ENCODE peak calls at places on chromosomes 2 and 18, in six cellular contexts. One of them, this sample, is unnamed.

GRCh38 chr2:202113571-202114142 is 40.6 kb downstream of the KIAA2012 start:
- DNase-seq in CD4-positive, alpha-beta T cell: no peak
- DNase-seq in CD8-positive, alpha-beta T cell: no peak
- DNase-seq in stimulated activated CD4-positive, alpha-beta T cell treated with anti-CD3 and anti-CD28 coated beads, Interleukin-4, amount 100 ng/mL, for 4 hours: no peak
- DNase-seq in prostate gland: peak
- DNase-seq in D721Med: no peak
- DNase-seq in this sample: no peak

GRCh38 chr2:44638649-44639048 is 276.9 kb downstream of the CAMKMT start:
- DNase-seq in D721Med: no peak
- DNase-seq in stimulated activated CD4-positive, alpha-beta T cell treated with anti-CD3 and anti-CD28 coated beads, Interleukin-4, amount 100 ng/mL, for 4 hours: no peak
- DNase-seq in CD4-positive, alpha-beta T cell: no peak
- DNase-seq in prostate gland: no peak
- DNase-seq in CD8-positive, alpha-beta T cell: no peak
- DNase-seq in this sample: no peak

GRCh38 chr2:128276878-128277675 is 41.6 kb downstream of the HS6ST1 start:
- DNase-seq in CD4-positive, alpha-beta T cell: no peak
- DNase-seq in CD8-positive, alpha-beta T cell: no peak
- DNase-seq in stimulated activated CD4-positive, alpha-beta T cell treated with anti-CD3 and anti-CD28 coated beads, Interleukin-4, amount 100 ng/mL, for 4 hours: no peak
- DNase-seq in D721Med: no peak
- DNase-seq in prostate gland: no peak
- DNase-seq in this sample: no peak

GRCh38 chr2:120707816-120708215 is 27.9 kb upstream of the GLI2 start:
- DNase-seq in D721Med: no peak
- DNase-seq in CD4-positive, alpha-beta T cell: no peak
- DNase-seq in prostate gland: no peak
- DNase-seq in stimulated activated CD4-positive, alpha-beta T cell treated with anti-CD3 and anti-CD28 coated beads, Interleukin-4, amount 100 ng/mL, for 4 hours: no peak
- DNase-seq in CD8-positive, alpha-beta T cell: no peak
- DNase-seq in this sample: no peak

GRCh38 chr2:220949476-220949875 is 622.6 kb downstream of the EPHA4 start:
- DNase-seq in prostate gland: no peak
- DNase-seq in stimulated activated CD4-positive, alpha-beta T cell treated with anti-CD3 and anti-CD28 coated beads, Interleukin-4, amount 100 ng/mL, for 4 hours: no peak
- DNase-seq in CD8-positive, alpha-beta T cell: no peak
- DNase-seq in D721Med: no peak
- DNase-seq in CD4-positive, alpha-beta T cell: no peak
- DNase-seq in this sample: no peak

GRCh38 chr2:237766334-237766733 is 32.2 kb upstream of the RBM44 start:
- DNase-seq in stimulated activated CD4-positive, alpha-beta T cell treated with anti-CD3 and anti-CD28 coated beads, Interleukin-4, amount 100 ng/mL, for 4 hours: no peak
- DNase-seq in D721Med: no peak
- DNase-seq in prostate gland: no peak
- DNase-seq in CD4-positive, alpha-beta T cell: no peak
- DNase-seq in CD8-positive, alpha-beta T cell: no peak
- DNase-seq in this sample: no peak

GRCh38 chr2:23690421-23691105 is 236.4 kb downstream of the ATAD2B start:
- DNase-seq in D721Med: no peak
- DNase-seq in CD4-positive, alpha-beta T cell: no peak
- DNase-seq in prostate gland: no peak
- DNase-seq in stimulated activated CD4-positive, alpha-beta T cell treated with anti-CD3 and anti-CD28 coated beads, Interleukin-4, amount 100 ng/mL, for 4 hours: no peak
- DNase-seq in CD8-positive, alpha-beta T cell: no peak
- DNase-seq in this sample: no peak

GRCh38 chr2:37644191-37644590 is 27.3 kb downstream of the CDC42EP3 start:
- DNase-seq in stimulated activated CD4-positive, alpha-beta T cell treated with anti-CD3 and anti-CD28 coated beads, Interleukin-4, amount 100 ng/mL, for 4 hours: no peak
- DNase-seq in CD4-positive, alpha-beta T cell: no peak
- DNase-seq in prostate gland: no peak
- DNase-seq in CD8-positive, alpha-beta T cell: no peak
- DNase-seq in D721Med: no peak
- DNase-seq in this sample: no peak

GRCh38 chr2:66428986-66429612 is 5.8 kb upstream of the MEIS1 start:
- DNase-seq in CD4-positive, alpha-beta T cell: no peak
- DNase-seq in prostate gland: peak
- DNase-seq in D721Med: no peak
- DNase-seq in CD8-positive, alpha-beta T cell: no peak
- DNase-seq in stimulated activated CD4-positive, alpha-beta T cell treated with anti-CD3 and anti-CD28 coated beads, Interleukin-4, amount 100 ng/mL, for 4 hours: no peak
- DNase-seq in this sample: no peak

GRCh38 chr2:121128741-121129659 is 156.0 kb downstream of the TFCP2L1 start:
- DNase-seq in CD8-positive, alpha-beta T cell: no peak
- DNase-seq in D721Med: no peak
- DNase-seq in stimulated activated CD4-positive, alpha-beta T cell treated with anti-CD3 and anti-CD28 coated beads, Interleukin-4, amount 100 ng/mL, for 4 hours: no peak
- DNase-seq in CD4-positive, alpha-beta T cell: no peak
- DNase-seq in prostate gland: peak
- DNase-seq in this sample: no peak

GRCh38 chr18:35122586-35123224 is 81.5 kb downstream of the MAPRE2 start:
- DNase-seq in D721Med: no peak
- DNase-seq in CD8-positive, alpha-beta T cell: no peak
- DNase-seq in stimulated activated CD4-positive, alpha-beta T cell treated with anti-CD3 and anti-CD28 coated beads, Interleukin-4, amount 100 ng/mL, for 4 hours: peak
- DNase-seq in prostate gland: no peak
- DNase-seq in CD4-positive, alpha-beta T cell: no peak
- DNase-seq in this sample: no peak

GRCh38 chr18:51151185-51151567 is 46.3 kb downstream of the MEX3C start:
- DNase-seq in D721Med: no peak
- DNase-seq in CD8-positive, alpha-beta T cell: no peak
- DNase-seq in stimulated activated CD4-positive, alpha-beta T cell treated with anti-CD3 and anti-CD28 coated beads, Interleukin-4, amount 100 ng/mL, for 4 hours: no peak
- DNase-seq in CD4-positive, alpha-beta T cell: no peak
- DNase-seq in prostate gland: no peak
- DNase-seq in this sample: no peak

GRCh38 chr2:207688597-207688996 is 22.8 kb upstream of the CCNYL1 start:
- DNase-seq in stimulated activated CD4-positive, alpha-beta T cell treated with anti-CD3 and anti-CD28 coated beads, Interleukin-4, amount 100 ng/mL, for 4 hours: no peak
- DNase-seq in CD4-positive, alpha-beta T cell: no peak
- DNase-seq in CD8-positive, alpha-beta T cell: no peak
- DNase-seq in prostate gland: no peak
- DNase-seq in D721Med: no peak
- DNase-seq in this sample: no peak

GRCh38 chr2:88165604-88166003 is 4.5 kb upstream of the THNSL2 start:
- DNase-seq in stimulated activated CD4-positive, alpha-beta T cell treated with anti-CD3 and anti-CD28 coated beads, Interleukin-4, amount 100 ng/mL, for 4 hours: no peak
- DNase-seq in D721Med: no peak
- DNase-seq in CD4-positive, alpha-beta T cell: no peak
- DNase-seq in prostate gland: no peak
- DNase-seq in CD8-positive, alpha-beta T cell: no peak
- DNase-seq in this sample: no peak

GRCh38 chr2:222745836-222746559 is 74.5 kb downstream of the MOGAT1 start:
- DNase-seq in CD8-positive, alpha-beta T cell: no peak
- DNase-seq in D721Med: no peak
- DNase-seq in CD4-positive, alpha-beta T cell: no peak
- DNase-seq in prostate gland: peak
- DNase-seq in stimulated activated CD4-positive, alpha-beta T cell treated with anti-CD3 and anti-CD28 coated beads, Interleukin-4, amount 100 ng/mL, for 4 hours: no peak
- DNase-seq in this sample: no peak

GRCh38 chr18:77300579-77300978 is 50.9 kb downstream of the GALR1 start:
- DNase-seq in CD4-positive, alpha-beta T cell: no peak
- DNase-seq in prostate gland: no peak
- DNase-seq in CD8-positive, alpha-beta T cell: no peak
- DNase-seq in stimulated activated CD4-positive, alpha-beta T cell treated with anti-CD3 and anti-CD28 coated beads, Interleukin-4, amount 100 ng/mL, for 4 hours: no peak
- DNase-seq in D721Med: no peak
- DNase-seq in this sample: no peak

GRCh38 chr2:100239513-100240210 is 82.6 kb downstream of the LONRF2 start:
- DNase-seq in prostate gland: no peak
- DNase-seq in CD4-positive, alpha-beta T cell: no peak
- DNase-seq in CD8-positive, alpha-beta T cell: no peak
- DNase-seq in stimulated activated CD4-positive, alpha-beta T cell treated with anti-CD3 and anti-CD28 coated beads, Interleukin-4, amount 100 ng/mL, for 4 hours: no peak
- DNase-seq in D721Med: no peak
- DNase-seq in this sample: no peak

GRCh38 chr2:240848900-240849680 is 19.5 kb upstream of the AGXT start:
- DNase-seq in CD8-positive, alpha-beta T cell: no peak
- DNase-seq in prostate gland: no peak
- DNase-seq in CD4-positive, alpha-beta T cell: no peak
- DNase-seq in D721Med: no peak
- DNase-seq in stimulated activated CD4-positive, alpha-beta T cell treated with anti-CD3 and anti-CD28 coated beads, Interleukin-4, amount 100 ng/mL, for 4 hours: no peak
- DNase-seq in this sample: no peak

GRCh38 chr2:129103922-129104878 is 785.5 kb upstream of the HS6ST1 start:
- DNase-seq in stimulated activated CD4-positive, alpha-beta T cell treated with anti-CD3 and anti-CD28 coated beads, Interleukin-4, amount 100 ng/mL, for 4 hours: no peak
- DNase-seq in CD4-positive, alpha-beta T cell: no peak
- DNase-seq in prostate gland: no peak
- DNase-seq in D721Med: peak
- DNase-seq in CD8-positive, alpha-beta T cell: no peak
- DNase-seq in this sample: no peak

GRCh38 chr2:223674998-223675609 is 72.9 kb upstream of the SCG2 start:
- DNase-seq in CD8-positive, alpha-beta T cell: no peak
- DNase-seq in CD4-positive, alpha-beta T cell: no peak
- DNase-seq in stimulated activated CD4-positive, alpha-beta T cell treated with anti-CD3 and anti-CD28 coated beads, Interleukin-4, amount 100 ng/mL, for 4 hours: no peak
- DNase-seq in D721Med: no peak
- DNase-seq in prostate gland: no peak
- DNase-seq in this sample: no peak

GRCh38 chr18:12819822-12820221 is 64.2 kb downstream of the PTPN2 start:
- DNase-seq in CD4-positive, alpha-beta T cell: no peak
- DNase-seq in CD8-positive, alpha-beta T cell: no peak
- DNase-seq in D721Med: no peak
- DNase-seq in prostate gland: no peak
- DNase-seq in stimulated activated CD4-positive, alpha-beta T cell treated with anti-CD3 and anti-CD28 coated beads, Interleukin-4, amount 100 ng/mL, for 4 hours: no peak
- DNase-seq in this sample: no peak

GRCh38 chr2:28981016-28981441 is at the start of gene TOGARAM2:
- DNase-seq in D721Med: no peak
- DNase-seq in CD4-positive, alpha-beta T cell: no peak
- DNase-seq in prostate gland: peak
- DNase-seq in stimulated activated CD4-positive, alpha-beta T cell treated with anti-CD3 and anti-CD28 coated beads, Interleukin-4, amount 100 ng/mL, for 4 hours: no peak
- DNase-seq in CD8-positive, alpha-beta T cell: no peak
- DNase-seq in this sample: no peak

GRCh38 chr2:166154685-166155091 is 26.9 kb upstream of the SCN1A start:
- DNase-seq in CD8-positive, alpha-beta T cell: no peak
- DNase-seq in CD4-positive, alpha-beta T cell: no peak
- DNase-seq in prostate gland: no peak
- DNase-seq in stimulated activated CD4-positive, alpha-beta T cell treated with anti-CD3 and anti-CD28 coated beads, Interleukin-4, amount 100 ng/mL, for 4 hours: no peak
- DNase-seq in D721Med: no peak
- DNase-seq in this sample: no peak

GRCh38 chr18:54608008-54608642 is 17.1 kb downstream of the DYNAP start:
- DNase-seq in D721Med: no peak
- DNase-seq in CD4-positive, alpha-beta T cell: no peak
- DNase-seq in prostate gland: no peak
- DNase-seq in stimulated activated CD4-positive, alpha-beta T cell treated with anti-CD3 and anti-CD28 coated beads, Interleukin-4, amount 100 ng/mL, for 4 hours: no peak
- DNase-seq in CD8-positive, alpha-beta T cell: no peak
- DNase-seq in this sample: no peak

GRCh38 chr18:10147199-10147598 is 233.4 kb downstream of the VAPA start:
- DNase-seq in CD8-positive, alpha-beta T cell: no peak
- DNase-seq in stimulated activated CD4-positive, alpha-beta T cell treated with anti-CD3 and anti-CD28 coated beads, Interleukin-4, amount 100 ng/mL, for 4 hours: no peak
- DNase-seq in prostate gland: no peak
- DNase-seq in CD4-positive, alpha-beta T cell: no peak
- DNase-seq in D721Med: no peak
- DNase-seq in this sample: no peak

GRCh38 chr18:44536041-44536440 is 144.6 kb upstream of the SETBP1 start:
- DNase-seq in stimulated activated CD4-positive, alpha-beta T cell treated with anti-CD3 and anti-CD28 coated beads, Interleukin-4, amount 100 ng/mL, for 4 hours: no peak
- DNase-seq in CD8-positive, alpha-beta T cell: no peak
- DNase-seq in prostate gland: no peak
- DNase-seq in CD4-positive, alpha-beta T cell: no peak
- DNase-seq in D721Med: no peak
- DNase-seq in this sample: no peak

GRCh38 chr2:193584522-193584938 is 1389.8 kb upstream of the TMEFF2 start:
- DNase-seq in CD8-positive, alpha-beta T cell: no peak
- DNase-seq in D721Med: peak
- DNase-seq in CD4-positive, alpha-beta T cell: no peak
- DNase-seq in prostate gland: no peak
- DNase-seq in stimulated activated CD4-positive, alpha-beta T cell treated with anti-CD3 and anti-CD28 coated beads, Interleukin-4, amount 100 ng/mL, for 4 hours: no peak
- DNase-seq in this sample: no peak

GRCh38 chr2:43251171-43251731 is 24.8 kb upstream of the ZFP36L2 start:
- DNase-seq in D721Med: no peak
- DNase-seq in CD8-positive, alpha-beta T cell: no peak
- DNase-seq in stimulated activated CD4-positive, alpha-beta T cell treated with anti-CD3 and anti-CD28 coated beads, Interleukin-4, amount 100 ng/mL, for 4 hours: no peak
- DNase-seq in prostate gland: peak
- DNase-seq in CD4-positive, alpha-beta T cell: no peak
- DNase-seq in this sample: no peak

GRCh38 chr2:109239720-109240119 is 110.7 kb downstream of the SH3RF3 start:
- DNase-seq in D721Med: no peak
- DNase-seq in CD8-positive, alpha-beta T cell: no peak
- DNase-seq in stimulated activated CD4-positive, alpha-beta T cell treated with anti-CD3 and anti-CD28 coated beads, Interleukin-4, amount 100 ng/mL, for 4 hours: no peak
- DNase-seq in CD4-positive, alpha-beta T cell: no peak
- DNase-seq in prostate gland: no peak
- DNase-seq in this sample: no peak

GRCh38 chr2:60633615-60634014 is 80.2 kb upstream of the BCL11A start:
- DNase-seq in CD8-positive, alpha-beta T cell: no peak
- DNase-seq in stimulated activated CD4-positive, alpha-beta T cell treated with anti-CD3 and anti-CD28 coated beads, Interleukin-4, amount 100 ng/mL, for 4 hours: no peak
- DNase-seq in prostate gland: no peak
- DNase-seq in D721Med: no peak
- DNase-seq in CD4-positive, alpha-beta T cell: no peak
- DNase-seq in this sample: no peak

GRCh38 chr18:48787523-48788151 is 163.1 kb downstream of the SMAD7 start:
- DNase-seq in D721Med: no peak
- DNase-seq in stimulated activated CD4-positive, alpha-beta T cell treated with anti-CD3 and anti-CD28 coated beads, Interleukin-4, amount 100 ng/mL, for 4 hours: no peak
- DNase-seq in CD4-positive, alpha-beta T cell: no peak
- DNase-seq in CD8-positive, alpha-beta T cell: no peak
- DNase-seq in prostate gland: no peak
- DNase-seq in this sample: no peak

GRCh38 chr2:189210250-189211075 is 30.9 kb upstream of the COL5A2 start:
- DNase-seq in D721Med: no peak
- DNase-seq in stimulated activated CD4-positive, alpha-beta T cell treated with anti-CD3 and anti-CD28 coated beads, Interleukin-4, amount 100 ng/mL, for 4 hours: no peak
- DNase-seq in CD8-positive, alpha-beta T cell: no peak
- DNase-seq in prostate gland: no peak
- DNase-seq in CD4-positive, alpha-beta T cell: no peak
- DNase-seq in this sample: no peak

GRCh38 chr2:128214251-128214650 is 104.4 kb downstream of the HS6ST1 start:
- DNase-seq in D721Med: no peak
- DNase-seq in CD4-positive, alpha-beta T cell: no peak
- DNase-seq in CD8-positive, alpha-beta T cell: no peak
- DNase-seq in stimulated activated CD4-positive, alpha-beta T cell treated with anti-CD3 and anti-CD28 coated beads, Interleukin-4, amount 100 ng/mL, for 4 hours: no peak
- DNase-seq in prostate gland: no peak
- DNase-seq in this sample: no peak

GRCh38 chr2:1826188-1826905 is 82.0 kb upstream of the PXDN start:
- DNase-seq in CD4-positive, alpha-beta T cell: no peak
- DNase-seq in D721Med: no peak
- DNase-seq in prostate gland: no peak
- DNase-seq in CD8-positive, alpha-beta T cell: no peak
- DNase-seq in stimulated activated CD4-positive, alpha-beta T cell treated with anti-CD3 and anti-CD28 coated beads, Interleukin-4, amount 100 ng/mL, for 4 hours: no peak
- DNase-seq in this sample: no peak

GRCh38 chr18:74990563-74991081 is 218.3 kb downstream of the PTGR3 start:
- DNase-seq in D721Med: no peak
- DNase-seq in stimulated activated CD4-positive, alpha-beta T cell treated with anti-CD3 and anti-CD28 coated beads, Interleukin-4, amount 100 ng/mL, for 4 hours: no peak
- DNase-seq in prostate gland: no peak
- DNase-seq in CD8-positive, alpha-beta T cell: no peak
- DNase-seq in CD4-positive, alpha-beta T cell: no peak
- DNase-seq in this sample: no peak

GRCh38 chr2:237156131-237156856 is 70.6 kb downstream of the COPS8 start:
- DNase-seq in stimulated activated CD4-positive, alpha-beta T cell treated with anti-CD3 and anti-CD28 coated beads, Interleukin-4, amount 100 ng/mL, for 4 hours: peak
- DNase-seq in CD4-positive, alpha-beta T cell: no peak
- DNase-seq in CD8-positive, alpha-beta T cell: no peak
- DNase-seq in D721Med: no peak
- DNase-seq in prostate gland: no peak
- DNase-seq in this sample: peak

GRCh38 chr2:85648619-85649018 is 19.4 kb downstream of the SFTPB start:
- DNase-seq in CD8-positive, alpha-beta T cell: no peak
- DNase-seq in D721Med: no peak
- DNase-seq in prostate gland: no peak
- DNase-seq in CD4-positive, alpha-beta T cell: no peak
- DNase-seq in stimulated activated CD4-positive, alpha-beta T cell treated with anti-CD3 and anti-CD28 coated beads, Interleukin-4, amount 100 ng/mL, for 4 hours: no peak
- DNase-seq in this sample: no peak

GRCh38 chr18:48920408-48921038 is 30.2 kb downstream of the SMAD7 start:
- DNase-seq in D721Med: no peak
- DNase-seq in CD8-positive, alpha-beta T cell: no peak
- DNase-seq in stimulated activated CD4-positive, alpha-beta T cell treated with anti-CD3 and anti-CD28 coated beads, Interleukin-4, amount 100 ng/mL, for 4 hours: no peak
- DNase-seq in prostate gland: no peak
- DNase-seq in CD4-positive, alpha-beta T cell: no peak
- DNase-seq in this sample: no peak

GRCh38 chr18:28999711-29000110 is 822.8 kb upstream of the CDH2 start:
- DNase-seq in CD4-positive, alpha-beta T cell: no peak
- DNase-seq in prostate gland: no peak
- DNase-seq in D721Med: no peak
- DNase-seq in stimulated activated CD4-positive, alpha-beta T cell treated with anti-CD3 and anti-CD28 coated beads, Interleukin-4, amount 100 ng/mL, for 4 hours: no peak
- DNase-seq in CD8-positive, alpha-beta T cell: no peak
- DNase-seq in this sample: no peak

This sample was measured in activated T-helper 9 cell treated with anti-CD3 and anti-CD28 coated beads, Interleukin-2, amount 50 U/mL, for 16 hours.